ENCODE peak calls at places on chromosomes 11 and 22, in eight cellular contexts. D is cardiac muscle cell, O is Right ventricle myocardium superior, M is GM23248, C is neural crest cell, P is NCI-H2081, L is kidney glomerular epithelial cell, K is left cardiac atrium. J is an unnamed sample.
A peak's percentile ranks its signal among the peaks of the same experiment; 100 is the strongest.

GRCh38 chr11:109785714-109786113 is 307.5 kb upstream of the ZC3H12C start:
- DNase-seq in O (no peak), D (peak; percentile 12), M (peak; percentile 61), L (no peak), P (no peak), C (no peak), K (no peak), J (no peak)

GRCh38 chr22:45502215-45503070 is at the start of gene FBLN1:
- DNase-seq in M (peak; percentile 69), L (no peak), C (peak; percentile 70), O (peak; percentile 74), P (no peak), D (peak; percentile 55), K (peak; percentile 54), J (peak; percentile 91)

GRCh38 chr22:25072406-25072805 is 119.9 kb downstream of the KIAA1671 start:
- DNase-seq in D (no peak), O (no peak), M (no peak), C (no peak), K (no peak), P (no peak), L (no peak), J (no peak)

GRCh38 chr22:30864441-30865420 is 103.8 kb downstream of the MORC2 start:
- DNase-seq in P (no peak), M (no peak), O (no peak), D (no peak), C (no peak), L (no peak), K (no peak), J (peak; percentile 15)

GRCh38 chr11:111063711-111064110 is 181.8 kb upstream of the POU2AF2 start:
- DNase-seq in D (peak; percentile 21), L (peak; percentile 7), O (no peak), K (no peak), M (peak; percentile 44), P (no peak), C (no peak), J (no peak)

GRCh38 chr11:11163256-11163655 is 189.8 kb downstream of the CSNK2A3 start:
- DNase-seq in D (peak; percentile 6), M (peak; percentile 38), P (no peak), C (no peak), K (no peak), O (no peak), L (no peak), J (no peak)

GRCh38 chr11:108093128-108093904 is 28.1 kb upstream of the ACAT1 start:
- DNase-seq in D (no peak), O (no peak), C (no peak), K (no peak), L (no peak), M (no peak), P (no peak), J (no peak)

GRCh38 chr11:67195971-67196418 is 70.3 kb upstream of the GRK2 start:
- DNase-seq in P (no peak), D (peak; percentile 33), C (no peak), L (no peak), K (no peak), O (no peak), M (peak; percentile 89), J (no peak)

GRCh38 chr11:82250047-82250446 is 483.6 kb downstream of the FAM181B start:
- DNase-seq in C (no peak), L (no peak), P (no peak), K (no peak), D (no peak), M (no peak), O (no peak), J (no peak)

GRCh38 chr22:43434601-43435311 is 22.9 kb downstream of the MPPED1 start:
- DNase-seq in M (no peak), K (no peak), P (no peak), C (no peak), D (no peak), L (no peak), O (no peak), J (peak; percentile 72)

GRCh38 chr11:62556102-62556871 is 9.7 kb upstream of the AHNAK start:
- DNase-seq in L (peak; percentile 92), C (no peak), M (peak; percentile 99), K (peak; percentile 93), P (peak; percentile 25), D (peak; percentile 94), O (peak; percentile 94), J (peak; percentile 97)

GRCh38 chr11:120170741-120171261 is 32.9 kb upstream of the TRIM29 start:
- DNase-seq in M (no peak), L (no peak), K (no peak), P (no peak), D (no peak), O (no peak), C (no peak), J (no peak)

GRCh38 chr22:35311551-35311999 is 11.9 kb downstream of the TOM1 start:
- DNase-seq in D (no peak), L (no peak), C (no peak), P (no peak), M (no peak), O (no peak), K (no peak), J (no peak)

GRCh38 chr22:47267531-47268282 is 505.3 kb downstream of the TBC1D22A start:
- DNase-seq in P (no peak), K (no peak), M (no peak), O (no peak), D (no peak), L (no peak), C (no peak), J (no peak)

GRCh38 chr11:109040303-109040702 is 375.4 kb downstream of the DDX10 start:
- DNase-seq in K (no peak), M (no peak), O (no peak), P (no peak), L (no peak), C (no peak), D (no peak), J (no peak)

GRCh38 chr11:57407010-57407409 is 16.6 kb upstream of the PRG2 start:
- DNase-seq in D (no peak), C (no peak), P (no peak), O (peak; percentile 44), L (no peak), K (no peak), M (no peak), J (no peak)

GRCh38 chr11:75931124-75931523 is 116.1 kb downstream of the UVRAG start:
- DNase-seq in L (peak; percentile 5), D (peak; percentile 10), K (no peak), O (no peak), C (no peak), M (peak; percentile 69), P (no peak), J (no peak)

J was measured in upper lobe of left lung.